ENCODE peak calls at places on chromosomes 13 and 19, in nine cellular contexts. W, L, I, Z, B, O, J, N and P are unnamed samples.

GRCh38 chr13:59157181-59157580 is 1006.5 kb downstream of the DIAPH3 start:
- DNase-seq in I (no peak), B (no peak), O (no peak), W (no peak), J (no peak), N (no peak), Z (no peak), L (no peak), P (no peak)

GRCh38 chr13:103466761-103467160 is 400.5 kb upstream of the SLC10A2 start:
- DNase-seq in B (no peak), I (no peak), J (no peak), N (no peak), W (no peak), L (no peak), Z (no peak), O (no peak), P (no peak)

GRCh38 chr13:72652681-72653080 is 74.7 kb downstream of the MZT1 start:
- DNase-seq in I (no peak), N (no peak), W (no peak), O (no peak), L (no peak), B (no peak), Z (no peak), J (no peak), P (no peak)

GRCh38 chr19:39197808-39198207 is 1.0 kb downstream of the NCCRP1 start:
- DNase-seq in I (no peak), J (no peak), W (no peak), Z (peak; percentile 53), O (no peak), B (no peak), L (no peak), N (no peak), P (no peak)

GRCh38 chr13:31756346-31756745 is 17.0 kb downstream of the RXFP2 start:
- DNase-seq in N (no peak), B (no peak), J (no peak), L (no peak), I (no peak), Z (no peak), O (no peak), W (peak; percentile 79), P (no peak)

GRCh38 chr13:110444226-110444653 is 117.3 kb downstream of the RAB20 start:
- DNase-seq in B (peak; percentile 42), L (no peak), W (peak; percentile 47), J (no peak), I (no peak), O (no peak), N (no peak), Z (no peak), P (no peak)

GRCh38 chr13:99307648-99308339 is 595 bp upstream of the GPR183 start:
- DNase-seq in B (no peak), O (peak; percentile 36), N (peak; percentile 89), J (peak; percentile 60), W (peak; percentile 68), L (no peak), Z (no peak), I (no peak), P (no peak)

GRCh38 chr19:36072081-36072480 is 17.4 kb downstream of the WDR62 start:
- DNase-seq in W (no peak), I (no peak), J (no peak), B (no peak), L (no peak), Z (no peak), N (no peak), O (no peak), P (no peak)

GRCh38 chr13:89899302-89900103 is 1448.0 kb upstream of the MIR17HG start:
- DNase-seq in O (no peak), N (no peak), I (no peak), B (peak; percentile 8), W (no peak), J (no peak), L (no peak), Z (no peak), P (no peak)

GRCh38 chr19:46133101-46133627 is 8.7 kb upstream of the IGFL3 start:
- DNase-seq in W (peak; percentile 37), B (peak; percentile 11), N (no peak), I (no peak), Z (peak; percentile 58), J (no peak), O (peak; percentile 30), L (peak; percentile 15), P (no peak)

GRCh38 chr13:31045621-31046081 is 113.2 kb downstream of the TEX26 start:
- DNase-seq in N (peak; percentile 87), I (no peak), J (peak; percentile 76), W (peak; percentile 90), Z (no peak), O (peak; percentile 88), L (no peak), B (peak; percentile 80), P (peak; percentile 24)

GRCh38 chr13:78977311-78977710 is 318.4 kb upstream of the OBI1 start:
- DNase-seq in L (no peak), N (no peak), O (no peak), W (no peak), J (no peak), I (no peak), B (no peak), Z (no peak), P (no peak)

GRCh38 chr13:23378009-23378632 is 55.4 kb downstream of the SACS start:
- DNase-seq in L (no peak), O (no peak), N (peak; percentile 81), J (peak; percentile 68), I (no peak), Z (no peak), W (peak; percentile 96), B (peak; percentile 19), P (peak; percentile 64)

GRCh38 chr19:24098359-24098758 is 11.4 kb downstream of the ZNF254 start:
- DNase-seq in Z (no peak), L (no peak), W (no peak), J (no peak), O (no peak), I (no peak), N (no peak), B (no peak), P (no peak)

GRCh38 chr13:112510002-112510780 is 77.8 kb downstream of the TUBGCP3 start:
- DNase-seq in O (no peak), J (no peak), L (no peak), I (peak; percentile 5), W (peak; percentile 80), B (peak; percentile 11), Z (peak; percentile 53), N (no peak), P (peak; percentile 9)

GRCh38 chr13:43596924-43597598 is 189.7 kb downstream of the ENOX1 start:
- DNase-seq in O (no peak), W (no peak), Z (no peak), B (no peak), L (no peak), J (no peak), I (no peak), N (peak; percentile 19), P (no peak)

GRCh38 chr19:3969435-3970312 is 1.2 kb downstream of the DAPK3 start:
- DNase-seq in W (peak; percentile 65), B (no peak), N (no peak), J (no peak), I (no peak), Z (peak; percentile 40), O (no peak), L (no peak), P (no peak)

GRCh38 chr19:10432736-10433130 is 12.4 kb downstream of the PDE4A start:
- DNase-seq in J (no peak), Z (no peak), B (no peak), W (no peak), O (no peak), I (no peak), N (no peak), L (no peak), P (no peak)

GRCh38 chr19:56966697-56967299 is 126.3 kb upstream of the PEG3 start:
- DNase-seq in N (no peak), B (no peak), L (no peak), Z (no peak), O (no peak), I (no peak), W (no peak), J (no peak), P (no peak)

GRCh38 chr19:12195501-12195860 is 32.6 kb downstream of the ZNF136 start:
- DNase-seq in N (no peak), J (no peak), L (no peak), I (no peak), O (no peak), Z (peak; percentile 25), W (no peak), B (no peak), P (no peak)

GRCh38 chr19:8573316-8573715 is 3.9 kb downstream of the MYO1F start:
- DNase-seq in B (no peak), I (no peak), N (no peak), Z (no peak), J (no peak), L (no peak), W (no peak), O (no peak), P (no peak)

GRCh38 chr13:46321494-46322225 is 65.4 kb downstream of the RUBCNL start:
- DNase-seq in W (peak; percentile 78), Z (peak; percentile 55), L (peak; percentile 21), B (peak; percentile 72), J (peak; percentile 67), I (peak; percentile 14), N (peak; percentile 80), O (no peak), P (peak; percentile 65)